ENCODE peak calls at places on chromosome 9, in six cellular contexts. T, U, G, P, H and K are unnamed samples.
A peak's percentile ranks its signal among the peaks of the same experiment; 100 is the strongest.

GRCh38 chr9:16405421-16405820 is 465.0 kb downstream of the BNC2 start:
- DNase-seq in T (no peak), U (no peak), G (no peak), P (no peak), H (no peak), K (no peak)

GRCh38 chr9:26326473-26327044 is 566.0 kb downstream of the CAAP1 start:
- DNase-seq in T (peak; percentile 78), U (peak; percentile 52), G (peak; percentile 72), P (peak; percentile 71), H (peak; percentile 79), K (peak; percentile 72)

GRCh38 chr9:116320180-116320799 is 166.7 kb downstream of the PAPPA start:
- DNase-seq in T (no peak), U (no peak), G (no peak), P (no peak), H (no peak), K (no peak)

GRCh38 chr9:127848756-127849504 is 5.5 kb downstream of the ENG start:
- DNase-seq in T (no peak), U (no peak), G (peak; percentile 57), P (no peak), H (no peak), K (no peak)

GRCh38 chr9:18208166-18209059 is 265.5 kb upstream of the ADAMTSL1 start:
- DNase-seq in T (peak; percentile 88), U (peak; percentile 4), G (peak; percentile 79), P (peak; percentile 76), H (peak; percentile 77), K (peak; percentile 64)

GRCh38 chr9:16985559-16986348 is 115.3 kb upstream of the BNC2 start:
- DNase-seq in T (peak; percentile 24), U (no peak), G (no peak), P (no peak), H (peak; percentile 25), K (peak; percentile 90)

GRCh38 chr9:134099123-134099761 is 31.4 kb upstream of the BRD3 start:
- DNase-seq in T (peak; percentile 82), U (peak; percentile 67), G (peak; percentile 42), P (peak; percentile 29), H (peak; percentile 75), K (peak; percentile 40)

GRCh38 chr9:74443036-74443750 is 53.9 kb upstream of the RORB start:
- DNase-seq in T (no peak), U (no peak), G (no peak), P (no peak), H (no peak), K (peak; percentile 6)

GRCh38 chr9:94991961-94992907 is 265.7 kb downstream of the AOPEP start:
- DNase-seq in T (no peak), U (no peak), G (no peak), P (no peak), H (no peak), K (no peak)

GRCh38 chr9:136994180-136994884 is 2.0 kb downstream of the CLIC3 start:
- DNase-seq in T (peak; percentile 49), U (no peak), G (no peak), P (no peak), H (no peak), K (no peak)

GRCh38 chr9:15246688-15247087 is 60.3 kb downstream of the TTC39B start:
- DNase-seq in T (no peak), U (no peak), G (no peak), P (no peak), H (peak; percentile 66), K (no peak)

GRCh38 chr9:72592501-72593403 is 71.3 kb downstream of the TMC1 start:
- DNase-seq in T (peak; percentile 78), U (peak; percentile 52), G (peak; percentile 79), P (peak; percentile 73), H (peak; percentile 66), K (peak; percentile 74)

GRCh38 chr9:126423709-126424185 is 97.1 kb downstream of the MVB12B start:
- DNase-seq in T (no peak), U (no peak), G (no peak), P (no peak), H (no peak), K (no peak)

GRCh38 chr9:77753183-77753582 is 105.1 kb upstream of the GNA14 start:
- DNase-seq in T (no peak), U (no peak), G (no peak), P (no peak), H (no peak), K (no peak)

GRCh38 chr9:95128177-95128524 is 189.4 kb downstream of the FANCC start:
- DNase-seq in T (no peak), U (no peak), G (no peak), P (no peak), H (no peak), K (no peak)

GRCh38 chr9:136201609-136202448 is 3.1 kb downstream of the LHX3 start:
- DNase-seq in T (peak; percentile 78), U (no peak), G (peak; percentile 69), P (peak; percentile 92), H (no peak), K (peak; percentile 54)

GRCh38 chr9:137320555-137321384 is 18.7 kb upstream of the NRARP start:
- DNase-seq in T (peak; percentile 65), U (peak; percentile 93), G (no peak), P (no peak), H (no peak), K (no peak)

GRCh38 chr9:120439147-120439546 is 140.8 kb downstream of the CDK5RAP2 start:
- DNase-seq in T (peak; percentile 75), U (peak; percentile 25), G (peak; percentile 28), P (peak; percentile 45), H (peak; percentile 37), K (peak; percentile 33)

GRCh38 chr9:3467593-3468219 is 58.1 kb downstream of the RFX3 start:
- DNase-seq in T (peak; percentile 79), U (peak; percentile 81), G (peak; percentile 77), P (peak; percentile 82), H (peak; percentile 55), K (peak; percentile 88)

GRCh38 chr9:136250676-136251075 is 5.1 kb upstream of the QSOX2 start:
- DNase-seq in T (no peak), U (no peak), G (no peak), P (no peak), H (no peak), K (no peak)

GRCh38 chr9:100186356-100186755 is 87.3 kb downstream of the INVS start:
- DNase-seq in T (no peak), U (no peak), G (no peak), P (no peak), H (no peak), K (peak; percentile 14)

GRCh38 chr9:107782381-107782780 is 292.8 kb upstream of the KLF4 start:
- DNase-seq in T (no peak), U (no peak), G (no peak), P (no peak), H (no peak), K (peak; percentile 73)

GRCh38 chr9:11933926-11934325 is 759.3 kb upstream of the TYRP1 start:
- DNase-seq in T (no peak), U (no peak), G (peak; percentile 26), P (no peak), H (no peak), K (peak; percentile 83)

GRCh38 chr9:117286245-117286644 is 128.6 kb downstream of the ASTN2 start:
- DNase-seq in T (peak; percentile 26), U (no peak), G (no peak), P (no peak), H (no peak), K (no peak)

GRCh38 chr9:9004844-9005243 is 1205.3 kb upstream of the DMAC1 start:
- DNase-seq in T (peak; percentile 50), U (no peak), G (no peak), P (peak; percentile 5), H (no peak), K (no peak)

GRCh38 chr9:109083813-109084405 is 35.8 kb downstream of the TMEM245 start:
- DNase-seq in T (no peak), U (no peak), G (no peak), P (no peak), H (no peak), K (no peak)

GRCh38 chr9:121599186-121599871 is 52.1 kb upstream of the DAB2IP start:
- DNase-seq in T (peak; percentile 96), U (no peak), G (peak; percentile 89), P (peak; percentile 97), H (peak; percentile 85), K (peak; percentile 63)

GRCh38 chr9:136681029-136681428 is 6.2 kb downstream of the AGPAT2 start:
- DNase-seq in T (no peak), U (no peak), G (no peak), P (no peak), H (no peak), K (no peak)

GRCh38 chr9:132977626-132978450 is 656 bp upstream of the GFI1B start:
- DNase-seq in T (peak; percentile 84), U (peak; percentile 82), G (peak; percentile 78), P (peak; percentile 79), H (peak; percentile 53), K (peak; percentile 68)
- H3K4me3 ChIP-seq in T (peak overlapping the region; percentile 46), U (no peak overlapping the region), G (no peak overlapping the region), P (no peak overlapping the region), H (no peak overlapping the region), K (no peak overlapping the region)

GRCh38 chr9:76176176-76176575 is 218.1 kb downstream of the RFK start:
- DNase-seq in T (no peak), U (no peak), G (no peak), P (no peak), H (no peak), K (no peak)

GRCh38 chr9:76177924-76178323 is 216.3 kb downstream of the RFK start:
- DNase-seq in T (no peak), U (no peak), G (no peak), P (no peak), H (no peak), K (no peak)

GRCh38 chr9:76181020-76181641 is 213.1 kb downstream of the RFK start:
- DNase-seq in T (no peak), U (no peak), G (peak; percentile 34), P (no peak), H (peak; percentile 1), K (peak; percentile 68)

GRCh38 chr9:76181781-76182180 is 212.4 kb downstream of the RFK start:
- DNase-seq in T (no peak), U (no peak), G (no peak), P (no peak), H (no peak), K (no peak)

GRCh38 chr9:76180541-76180940 is 213.7 kb downstream of the RFK start:
- DNase-seq in T (peak; percentile 14), U (no peak), G (peak; percentile 56), P (peak; percentile 15), H (no peak), K (peak; percentile 39)
- H3K27ac ChIP-seq in T (no peak overlapping the region), U (no peak overlapping the region), G (peak overlapping the region; percentile 56), P (no peak overlapping the region), H (no peak overlapping the region), K (no peak overlapping the region)

GRCh38 chr9:123952631-123953147 is 22.8 kb upstream of the DENND1A start:
- DNase-seq in T (no peak), U (no peak), G (no peak), P (no peak), H (no peak), K (no peak)
- TF ChIP-seq EZH2phosphoT487 in T (no peak), U (no peak), G (no peak), P (no peak), H (no peak), K (no peak)

DNA sequence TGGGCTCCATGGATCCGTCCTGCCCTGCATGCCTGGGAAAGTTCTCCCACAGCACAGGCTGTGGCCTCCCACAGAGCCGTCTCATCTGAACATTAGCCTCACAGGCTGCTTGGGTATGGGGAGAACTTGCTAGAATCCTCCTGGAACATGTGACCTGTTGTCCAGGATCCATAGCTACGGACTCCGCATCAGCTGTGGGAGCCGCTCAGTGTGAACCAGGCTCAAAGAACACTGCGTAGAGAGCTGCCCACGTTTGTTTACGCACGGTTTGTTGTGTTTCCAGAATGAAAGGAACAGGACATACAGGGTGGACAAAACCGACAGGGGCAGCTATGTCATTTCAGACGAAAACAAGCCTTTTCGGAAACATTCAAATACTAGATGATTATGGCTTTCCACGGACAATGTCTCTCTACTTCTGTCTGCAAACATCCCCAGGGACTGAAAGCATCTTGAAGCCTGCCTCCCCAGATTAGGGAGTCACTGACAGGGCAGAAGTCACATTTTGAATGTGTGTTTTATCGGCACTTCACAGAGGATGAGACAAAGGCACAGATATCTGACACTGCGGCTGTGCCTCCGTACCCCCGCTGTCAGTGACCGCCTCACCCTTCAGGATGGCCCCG is 390.3 kb downstream of the GADD45G start:
- DNase-seq in T (no peak), U (no peak), G (peak; percentile 25), P (no peak), H (no peak), K (no peak)
- H3K4me3 ChIP-seq in T (no peak overlapping the region), U (no peak overlapping the region), G (no peak overlapping the region), P (no peak overlapping the region), H (no peak overlapping the region), K (no peak overlapping the region)